ENCODE peak calls at places on chromosomes 12 and 14, in six cellular contexts. One of them, this sample, is unnamed.
A peak's percentile ranks its signal among the peaks of the same experiment; 100 is the strongest.

GRCh38 chr14:32711103-32711680 is 227.5 kb upstream of the NPAS3 start:
- DNase-seq in IMR-90: peak; percentile 14
- DNase-seq in foreskin keratinocyte: no peak
- DNase-seq in hepatocyte: peak; percentile 56
- DNase-seq in heart left ventricle: no peak
- DNase-seq in HL-60: no peak
- DNase-seq in this sample: no peak

GRCh38 chr12:12265571-12266388 is 1.1 kb downstream of the LRP6 start:
- DNase-seq in IMR-90: peak; percentile 64
- DNase-seq in HL-60: no peak
- DNase-seq in hepatocyte: peak; percentile 31
- DNase-seq in foreskin keratinocyte: no peak
- DNase-seq in heart left ventricle: no peak
- DNase-seq in this sample: no peak

GRCh38 chr12:8612629-8613028 is at the start of gene AICDA:
- DNase-seq in hepatocyte: no peak
- DNase-seq in HL-60: no peak
- DNase-seq in heart left ventricle: no peak
- DNase-seq in foreskin keratinocyte: no peak
- DNase-seq in IMR-90: no peak
- DNase-seq in this sample: no peak

GRCh38 chr12:115820661-115821060 is 456.8 kb downstream of the MED13L start:
- DNase-seq in hepatocyte: no peak
- DNase-seq in heart left ventricle: no peak
- DNase-seq in IMR-90: no peak
- DNase-seq in HL-60: no peak
- DNase-seq in foreskin keratinocyte: no peak
- DNase-seq in this sample: no peak

GRCh38 chr12:80044694-80045046 is 54.7 kb upstream of the OTOGL start:
- DNase-seq in HL-60: no peak
- DNase-seq in heart left ventricle: no peak
- DNase-seq in IMR-90: peak; percentile 94
- DNase-seq in hepatocyte: no peak
- DNase-seq in foreskin keratinocyte: peak; percentile 77
- DNase-seq in this sample: no peak

GRCh38 chr12:27521066-27521465 is 2.9 kb upstream of the PPFIBP1 start:
- DNase-seq in IMR-90: peak; percentile 52
- DNase-seq in foreskin keratinocyte: no peak
- DNase-seq in HL-60: no peak
- DNase-seq in heart left ventricle: peak; percentile 48
- DNase-seq in hepatocyte: no peak
- DNase-seq in this sample: peak; percentile 29

GRCh38 chr12:51368640-51369517 is 22.3 kb downstream of the GALNT6 start:
- DNase-seq in heart left ventricle: peak; percentile 35
- DNase-seq in hepatocyte: no peak
- DNase-seq in foreskin keratinocyte: no peak
- DNase-seq in IMR-90: peak; percentile 60
- DNase-seq in HL-60: no peak
- DNase-seq in this sample: peak; percentile 45

GRCh38 chr12:101829639-101830390 is 944 bp downstream of the GNPTAB start:
- DNase-seq in hepatocyte: peak; percentile 23
- DNase-seq in heart left ventricle: no peak
- DNase-seq in IMR-90: no peak
- DNase-seq in foreskin keratinocyte: no peak
- DNase-seq in HL-60: no peak
- DNase-seq in this sample: no peak

GRCh38 chr14:59688224-59689170 is 111.9 kb upstream of the CCDC175 start:
- DNase-seq in heart left ventricle: no peak
- DNase-seq in hepatocyte: peak; percentile 66
- DNase-seq in foreskin keratinocyte: no peak
- DNase-seq in IMR-90: peak; percentile 53
- DNase-seq in HL-60: no peak
- DNase-seq in this sample: no peak

GRCh38 chr14:104442107-104442551 is 137.4 kb upstream of the C14orf180 start:
- DNase-seq in IMR-90: no peak
- DNase-seq in hepatocyte: no peak
- DNase-seq in HL-60: no peak
- DNase-seq in foreskin keratinocyte: no peak
- DNase-seq in heart left ventricle: no peak
- DNase-seq in this sample: peak; percentile 23

GRCh38 chr12:93957870-93958269 is 190.5 kb upstream of the PLXNC1 start:
- DNase-seq in IMR-90: peak; percentile 8
- DNase-seq in foreskin keratinocyte: no peak
- DNase-seq in hepatocyte: no peak
- DNase-seq in HL-60: no peak
- DNase-seq in heart left ventricle: no peak
- DNase-seq in this sample: no peak

DNA sequence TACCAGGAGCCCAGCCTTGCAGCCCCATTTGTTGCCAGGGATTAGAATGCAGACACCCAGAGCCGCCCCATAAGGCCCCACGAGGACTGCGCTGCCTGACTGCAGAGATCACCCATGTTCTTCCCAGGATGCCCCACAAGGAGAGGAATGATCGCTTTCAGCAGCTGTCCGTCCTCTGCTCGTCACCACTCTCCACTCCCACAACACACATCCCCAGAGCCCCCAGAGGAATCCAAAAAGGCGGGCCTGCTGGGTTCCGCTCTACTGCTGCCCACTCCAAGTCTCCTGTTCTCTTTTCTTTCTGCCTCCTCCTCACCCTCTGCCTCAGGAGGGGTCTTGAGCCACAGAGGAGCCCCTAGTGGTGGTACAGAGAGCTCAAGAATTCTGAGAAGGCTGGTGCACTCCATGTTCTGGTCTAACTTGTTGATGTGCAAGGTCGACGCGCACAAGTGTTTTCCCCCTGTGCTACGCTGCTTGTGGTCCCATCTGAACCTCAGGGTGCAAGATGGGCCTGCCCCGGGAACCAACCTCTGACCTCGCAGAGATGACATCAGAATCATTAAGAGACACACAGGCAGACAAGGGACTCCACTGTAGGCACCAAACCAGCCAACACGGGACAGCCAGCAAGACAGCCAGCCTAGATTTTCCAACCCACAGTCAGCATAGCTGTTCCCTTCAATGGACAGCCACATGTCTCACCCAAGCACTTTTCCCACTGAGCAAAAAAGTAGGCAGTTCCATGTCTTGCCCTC is 30.0 kb downstream of the PXN start:
- DNase-seq in hepatocyte: no peak
- DNase-seq in IMR-90: no peak
- DNase-seq in HL-60: no peak
- DNase-seq in foreskin keratinocyte: no peak
- DNase-seq in heart left ventricle: no peak
- DNase-seq in this sample: no peak
- TF ChIP-seq CTCF in hepatocyte: peak; percentile 9
- TF ChIP-seq CTCF in IMR-90: peak; percentile 35
- TF ChIP-seq CTCF in HL-60: no peak
- TF ChIP-seq CTCF in foreskin keratinocyte: no peak
- TF ChIP-seq CTCF in heart left ventricle: no peak
- TF ChIP-seq CTCF in this sample: no peak

GRCh38 chr12:86663691-86664090 is 407.5 kb upstream of the MGAT4C start:
- DNase-seq in foreskin keratinocyte: no peak
- DNase-seq in hepatocyte: no peak
- DNase-seq in HL-60: no peak
- DNase-seq in heart left ventricle: no peak
- DNase-seq in IMR-90: no peak
- DNase-seq in this sample: no peak
- H3K27me3 ChIP-seq in foreskin keratinocyte: no peaks in the 10 kb centered on the region
- H3K27me3 ChIP-seq in hepatocyte: no peaks in the 10 kb centered on the region
- H3K27me3 ChIP-seq in HL-60: no peaks in the 10 kb centered on the region
- H3K27me3 ChIP-seq in heart left ventricle: no peaks in the 10 kb centered on the region
- H3K27me3 ChIP-seq in IMR-90: no peaks in the 10 kb centered on the region
- H3K27me3 ChIP-seq in this sample: no peaks in the 10 kb centered on the region

DNA sequence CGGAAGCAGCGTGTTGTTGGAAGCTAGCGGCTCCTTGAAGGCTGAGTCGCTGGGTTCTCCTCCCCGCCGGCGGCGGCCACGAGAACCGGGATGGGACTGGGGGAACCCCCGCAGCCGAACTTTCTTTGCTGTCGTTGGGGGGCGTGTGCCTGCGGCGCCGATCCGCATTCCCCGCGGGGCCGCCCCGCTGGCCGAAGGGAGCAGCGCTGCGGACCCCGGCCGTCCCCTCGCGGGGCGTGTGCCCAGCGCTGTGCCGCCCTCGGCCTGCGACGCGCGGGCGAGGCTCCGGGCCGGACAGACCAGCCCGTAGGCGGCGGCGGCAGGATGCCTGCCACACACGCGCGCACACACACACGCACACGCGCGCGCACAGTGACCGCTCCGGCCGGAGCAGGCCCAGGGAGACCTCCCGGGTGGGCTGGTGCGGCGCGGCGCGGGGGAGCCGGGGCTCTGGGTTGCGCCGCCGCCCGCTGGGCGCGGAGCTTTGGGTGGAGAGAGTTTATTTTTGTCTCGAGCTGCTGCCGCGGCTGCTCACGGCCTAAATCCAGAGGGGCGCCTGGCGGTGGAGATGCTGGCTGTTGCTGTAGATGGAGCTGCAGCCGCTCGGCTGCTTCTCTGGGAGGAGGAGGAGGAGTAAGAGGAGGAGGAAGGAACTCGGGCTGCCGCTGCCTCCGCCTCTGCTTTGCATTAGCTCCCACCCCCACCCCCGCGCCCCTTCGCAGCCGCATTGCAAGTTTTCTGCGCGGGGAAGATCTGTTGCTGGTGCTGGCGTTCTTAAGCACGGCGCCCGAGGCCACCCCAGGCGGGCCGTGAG is at the start of gene SAMD4A:
- DNase-seq in IMR-90: peak; percentile 86
- DNase-seq in hepatocyte: peak; percentile 86
- DNase-seq in foreskin keratinocyte: peak; percentile 57
- DNase-seq in heart left ventricle: peak; percentile 89
- DNase-seq in HL-60: no peak
- DNase-seq in this sample: peak; percentile 73
- TF ChIP-seq CTCF in IMR-90: peak; percentile 25
- TF ChIP-seq CTCF in hepatocyte: peak; percentile 34
- TF ChIP-seq CTCF in foreskin keratinocyte: peak; percentile 66
- TF ChIP-seq CTCF in heart left ventricle: no peak
- TF ChIP-seq CTCF in HL-60: no peak
- TF ChIP-seq CTCF in this sample: no peak

GRCh38 chr14:37593496-37594237 is 1.4 kb downstream of the FOXA1 start:
- DNase-seq in IMR-90: no peak
- DNase-seq in hepatocyte: no peak
- DNase-seq in foreskin keratinocyte: no peak
- DNase-seq in heart left ventricle: no peak
- DNase-seq in HL-60: no peak
- DNase-seq in this sample: no peak

GRCh38 chr14:37592288-37593274 is 2.5 kb downstream of the FOXA1 start:
- DNase-seq in hepatocyte: peak; percentile 53
- DNase-seq in HL-60: no peak
- DNase-seq in IMR-90: no peak
- DNase-seq in foreskin keratinocyte: no peak
- DNase-seq in heart left ventricle: no peak
- DNase-seq in this sample: no peak

GRCh38 chr14:37594916-37595808 is at the start of the genes FOXA1 and TTC6:
- DNase-seq in IMR-90: peak; percentile 24
- DNase-seq in HL-60: peak; percentile 18
- DNase-seq in heart left ventricle: no peak
- DNase-seq in foreskin keratinocyte: no peak
- DNase-seq in hepatocyte: peak; percentile 80
- DNase-seq in this sample: peak; percentile 70

GRCh38 chr14:37595809-37596595 is 573 bp downstream of the TTC6 start:
- DNase-seq in heart left ventricle: no peak
- DNase-seq in hepatocyte: peak; percentile 93
- DNase-seq in IMR-90: peak; percentile 34
- DNase-seq in HL-60: peak; percentile 45
- DNase-seq in foreskin keratinocyte: peak; percentile 75
- DNase-seq in this sample: peak; percentile 86

DNA sequence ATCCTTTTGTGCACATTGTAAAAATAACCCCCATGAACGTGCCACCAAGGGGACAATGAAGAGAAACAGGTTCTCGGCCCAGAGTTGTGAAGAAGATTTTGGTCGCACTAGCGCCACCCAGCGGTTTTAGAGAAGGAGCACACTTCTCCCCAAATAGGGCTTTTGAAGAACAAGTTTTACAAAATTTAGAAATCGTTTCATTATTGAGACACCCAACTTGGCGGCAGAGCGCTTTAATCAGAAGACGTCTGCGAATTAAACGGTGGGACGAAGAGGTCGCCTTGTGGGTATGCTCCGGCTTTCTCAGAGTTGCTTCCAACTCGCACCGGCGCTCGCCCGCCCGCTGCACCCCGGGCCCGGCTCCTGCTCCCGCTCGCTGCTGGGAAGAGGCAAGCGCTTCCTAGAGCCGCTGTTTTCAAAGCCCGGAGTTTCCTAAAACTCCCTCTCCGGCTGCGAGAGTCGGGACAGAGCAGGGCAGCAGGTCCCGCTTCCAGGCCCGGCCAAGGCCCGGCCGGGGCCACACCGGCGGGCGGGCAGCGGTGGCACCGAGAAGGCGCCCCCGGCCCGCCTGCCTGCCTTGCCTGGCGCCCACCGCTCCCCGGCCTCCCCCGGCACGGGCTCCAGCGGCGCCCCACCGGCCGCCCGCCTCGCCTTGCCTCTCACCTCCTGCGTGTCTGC is 672 bp downstream of the FOXA1 start:
- DNase-seq in IMR-90: peak; percentile 80
- DNase-seq in heart left ventricle: no peak
- DNase-seq in hepatocyte: peak; percentile 90
- DNase-seq in foreskin keratinocyte: peak; percentile 40
- DNase-seq in HL-60: peak; percentile 12
- DNase-seq in this sample: peak; percentile 84
- H3K27me3 ChIP-seq in IMR-90: peaks cover 76% of the 10 kb centered on the region
- H3K27me3 ChIP-seq in heart left ventricle: peaks cover 94% of the 10 kb centered on the region
- H3K27me3 ChIP-seq in hepatocyte: peaks cover 58% of the 10 kb centered on the region
- H3K27me3 ChIP-seq in foreskin keratinocyte: peaks cover 88% of the 10 kb centered on the region
- H3K27me3 ChIP-seq in HL-60: peaks cover 60% of the 10 kb centered on the region
- H3K27me3 ChIP-seq in this sample: peaks cover 2% of the 10 kb centered on the region

DNA sequence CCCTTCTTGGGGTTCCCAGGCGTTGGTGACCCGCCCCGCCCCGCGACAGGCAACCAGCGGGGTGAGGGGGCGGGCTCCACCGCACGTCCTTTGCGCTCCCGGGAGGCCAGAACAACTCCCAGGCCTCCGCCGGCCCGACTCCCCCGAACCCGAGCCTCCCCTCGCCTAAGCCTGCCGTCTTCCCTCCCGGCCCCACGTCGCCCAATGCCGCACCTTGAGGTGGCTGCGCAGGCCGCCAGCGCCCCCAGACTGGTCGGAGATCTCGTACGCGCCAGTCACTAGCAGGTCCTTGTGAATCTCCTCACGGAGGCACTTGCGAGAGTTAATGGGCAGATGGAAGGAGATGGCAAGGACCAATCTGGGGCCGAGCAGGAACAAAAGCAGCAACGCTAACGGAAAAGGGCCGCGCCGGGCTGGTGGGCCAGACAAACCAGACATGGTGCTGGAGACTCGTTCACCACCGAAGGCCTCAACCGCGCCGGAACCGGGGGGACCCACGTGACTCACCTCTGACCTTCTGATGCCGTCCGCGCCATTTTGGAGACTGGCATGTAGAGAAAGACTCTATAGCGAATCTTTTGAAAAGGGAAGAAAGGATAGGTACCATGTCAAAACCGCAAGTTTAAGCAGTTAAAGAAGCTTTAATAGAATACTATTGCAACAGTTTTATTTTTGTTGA is at the start of gene TMED10:
- DNase-seq in heart left ventricle: peak; percentile 90
- DNase-seq in HL-60: peak; percentile 68
- DNase-seq in IMR-90: peak; percentile 85
- DNase-seq in foreskin keratinocyte: peak; percentile 81
- DNase-seq in hepatocyte: peak; percentile 93
- DNase-seq in this sample: peak; percentile 90
- TF ChIP-seq CTCF in heart left ventricle: peak; percentile 23
- TF ChIP-seq CTCF in HL-60: no peak
- TF ChIP-seq CTCF in IMR-90: no peak
- TF ChIP-seq CTCF in foreskin keratinocyte: no peak
- TF ChIP-seq CTCF in hepatocyte: no peak
- TF ChIP-seq CTCF in this sample: no peak

This sample was measured in lung.